ENCODE peak calls at places on chromosome 5, in seven cellular contexts. W, G, S, V, H, P and T are unnamed samples. For H4K20me1, the result is how much of the 10 kb centered on the place peaks cover.

GRCh38 chr5:138757061-138757776 is 4.0 kb downstream of the CTNNA1 start:
- DNase-seq in W (no peak), G (no peak), S (no peak), V (no peak), H (no peak), P (no peak), T (no peak)

GRCh38 chr5:1021136-1021968 is 12.8 kb downstream of the NKD2 start:
- DNase-seq in W (no peak), G (no peak), S (peak), V (no peak), H (no peak), P (peak), T (no peak)

GRCh38 chr5:113242481-113243348 is 192.1 kb downstream of the TSSK1B start:
- DNase-seq in W (no peak), G (peak), S (no peak), V (peak), H (no peak), P (no peak), T (no peak)

GRCh38 chr5:19104963-19105362 is 883.0 kb downstream of the CDH18 start:
- DNase-seq in W (no peak), G (no peak), S (no peak), V (no peak), H (no peak), P (no peak), T (no peak)

GRCh38 chr5:108917596-108917995 is 169.9 kb downstream of the FER start:
- DNase-seq in W (no peak), G (peak), S (no peak), V (no peak), H (no peak), P (peak), T (no peak)

GRCh38 chr5:107558951-107559350 is 111.8 kb downstream of the EFNA5 start:
- DNase-seq in W (no peak), G (no peak), S (peak), V (no peak), H (no peak), P (no peak), T (no peak)

GRCh38 chr5:65802080-65802479 is 80.1 kb downstream of the NLN start:
- DNase-seq in W (no peak), G (no peak), S (no peak), V (no peak), H (no peak), P (no peak), T (no peak)

GRCh38 chr5:65926893-65927292 is 518 bp downstream of the ERBIN start:
- DNase-seq in W (no peak), G (no peak), S (no peak), V (no peak), H (peak), P (peak), T (no peak)

GRCh38 chr5:96537386-96537785 is 104.3 kb upstream of the PCSK1 start:
- DNase-seq in W (no peak), G (peak), S (no peak), V (peak), H (peak), P (no peak), T (no peak)

GRCh38 chr5:133825631-133826289 is 142.7 kb downstream of the C5orf15 start:
- DNase-seq in W (no peak), G (no peak), S (peak), V (no peak), H (no peak), P (no peak), T (no peak)

GRCh38 chr5:10557747-10558295 is 6.0 kb upstream of the ANKRD33B start:
- DNase-seq in W (no peak), G (peak), S (no peak), V (no peak), H (no peak), P (peak), T (no peak)

GRCh38 chr5:127562252-127562651 is 44.8 kb downstream of the PRRC1 start:
- DNase-seq in W (no peak), G (peak), S (peak), V (peak), H (no peak), P (peak), T (no peak)

GRCh38 chr5:72498284-72498683 is 8.9 kb downstream of the ZNF366 start:
- DNase-seq in W (no peak), G (peak), S (no peak), V (peak), H (no peak), P (no peak), T (no peak)

GRCh38 chr5:82405618-82406199 is 127.6 kb upstream of the RPS23 start:
- DNase-seq in W (no peak), G (peak), S (no peak), V (peak), H (no peak), P (no peak), T (peak)

GRCh38 chr5:171309526-171310333 is 682 bp downstream of the TLX3 start:
- DNase-seq in W (peak), G (no peak), S (peak), V (no peak), H (peak), P (no peak), T (no peak)

GRCh38 chr5:83000448-83000847 is 76.7 kb downstream of the TMEM167A start:
- DNase-seq in W (no peak), G (peak), S (no peak), V (no peak), H (no peak), P (no peak), T (no peak)

GRCh38 chr5:165334186-165334585 is 1828.8 kb downstream of the MAT2B start:
- DNase-seq in W (no peak), G (peak), S (no peak), V (peak), H (no peak), P (no peak), T (no peak)

GRCh38 chr5:139058121-139058520 is 140.0 kb downstream of the SIL1 start:
- DNase-seq in W (no peak), G (peak), S (no peak), V (no peak), H (no peak), P (no peak), T (no peak)

GRCh38 chr5:53095931-53096525 is 13.5 kb downstream of the MOCS2 start:
- DNase-seq in W (peak), G (peak), S (peak), V (peak), H (peak), P (peak), T (peak)

GRCh38 chr5:141604318-141604717 is 14.5 kb downstream of the DIAPH1 start:
- DNase-seq in W (no peak), G (peak), S (no peak), V (peak), H (peak), P (peak), T (peak)

GRCh38 chr5:19547640-19548039 is 440.4 kb downstream of the CDH18 start:
- DNase-seq in W (no peak), G (peak), S (no peak), V (peak), H (no peak), P (peak), T (no peak)

GRCh38 chr5:675876-676698 is 17.1 kb downstream of the TPPP start:
- DNase-seq in W (peak), G (no peak), S (no peak), V (no peak), H (no peak), P (no peak), T (no peak)

GRCh38 chr5:179904463-179905143 is 3.1 kb downstream of the TBC1D9B start:
- DNase-seq in W (no peak), G (no peak), S (no peak), V (no peak), H (no peak), P (no peak), T (no peak)

GRCh38 chr5:945691-946541 is 53.2 kb downstream of the TRIP13 start:
- DNase-seq in W (peak), G (no peak), S (peak), V (no peak), H (no peak), P (no peak), T (no peak)

GRCh38 chr5:139752506-139753350 is 42.9 kb upstream of the PSD2 start:
- DNase-seq in W (no peak), G (peak), S (peak), V (peak), H (no peak), P (no peak), T (no peak)

GRCh38 chr5:516338-516925 is 7.8 kb downstream of the SLC9A3 start:
- DNase-seq in W (no peak), G (no peak), S (no peak), V (no peak), H (no peak), P (no peak), T (no peak)

GRCh38 chr5:139100825-139101224 is 97.3 kb downstream of the SIL1 start:
- DNase-seq in W (no peak), G (peak), S (no peak), V (peak), H (no peak), P (no peak), T (peak)

GRCh38 chr5:171592076-171592475 is 172.6 kb downstream of the FGF18 start:
- DNase-seq in W (peak), G (no peak), S (no peak), V (no peak), H (no peak), P (no peak), T (no peak)

GRCh38 chr5:139696894-139697658 is 48.9 kb downstream of the CXXC5 start:
- DNase-seq in W (no peak), G (peak), S (peak), V (peak), H (no peak), P (peak), T (peak)

GRCh38 chr5:113062869-113063508 is 86.4 kb downstream of the DCP2 start:
- DNase-seq in W (no peak), G (no peak), S (no peak), V (no peak), H (no peak), P (no peak), T (no peak)

GRCh38 chr5:153781325-153781724 is 257.4 kb downstream of the FAM114A2 start:
- DNase-seq in W (no peak), G (no peak), S (no peak), V (no peak), H (no peak), P (no peak), T (no peak)

GRCh38 chr5:168528521-168529360 is at the start of gene FBLL1:
- DNase-seq in W (peak), G (peak), S (peak), V (no peak), H (peak), P (peak), T (no peak)

GRCh38 chr5:168527756-168528295 is 1.3 kb upstream of the FBLL1 start:
- DNase-seq in W (no peak), G (no peak), S (no peak), V (no peak), H (no peak), P (no peak), T (no peak)

GRCh38 chr5:168530751-168531150 is 1.6 kb downstream of the FBLL1 start:
- DNase-seq in W (no peak), G (peak), S (no peak), V (peak), H (no peak), P (no peak), T (no peak)

GRCh38 chr5:168531191-168531590 is 2.1 kb downstream of the FBLL1 start:
- DNase-seq in W (no peak), G (no peak), S (no peak), V (no peak), H (no peak), P (no peak), T (no peak)

GRCh38 chr5:168529361-168530234 is 493 bp downstream of the FBLL1 start:
- DNase-seq in W (no peak), G (peak), S (peak), V (no peak), H (no peak), P (peak), T (no peak)
- TF ChIP-seq CTCF in W (no peak), G (no peak), S (no peak), V (no peak), H (no peak), P (no peak), T (no peak)

GRCh38 chr5:178532236-178532635 is 58.0 kb downstream of the COL23A1 start:
- DNase-seq in W (no peak), G (no peak), S (no peak), V (no peak), H (no peak), P (no peak), T (no peak)
- H3K27ac ChIP-seq in W (no peak), G (no peak), S (no peak), V (no peak), H (peak), P (no peak), T (no peak)

GRCh38 chr5:149273237-149273636 is 1.6 kb downstream of the AFAP1L1 start:
- DNase-seq in W (no peak), G (no peak), S (no peak), V (no peak), H (no peak), P (no peak), T (no peak)

GRCh38 chr5:149273950-149274349 is 2.3 kb downstream of the AFAP1L1 start:
- DNase-seq in W (no peak), G (no peak), S (no peak), V (no peak), H (no peak), P (peak), T (no peak)

GRCh38 chr5:149277821-149278220 is 6.2 kb downstream of the AFAP1L1 start:
- DNase-seq in W (no peak), G (no peak), S (no peak), V (no peak), H (no peak), P (no peak), T (no peak)

GRCh38 chr5:149271717-149272558 is at the start of gene AFAP1L1:
- DNase-seq in W (peak), G (peak), S (peak), V (peak), H (no peak), P (peak), T (peak)

GRCh38 chr5:149274964-149275363 is 3.3 kb downstream of the AFAP1L1 start:
- DNase-seq in W (no peak), G (peak), S (no peak), V (peak), H (no peak), P (no peak), T (no peak)
- H4K20me1 ChIP-seq in W (under half), G (under half), S (under half), V (under half), H (under half), P (under half), T (under half)

DNA sequence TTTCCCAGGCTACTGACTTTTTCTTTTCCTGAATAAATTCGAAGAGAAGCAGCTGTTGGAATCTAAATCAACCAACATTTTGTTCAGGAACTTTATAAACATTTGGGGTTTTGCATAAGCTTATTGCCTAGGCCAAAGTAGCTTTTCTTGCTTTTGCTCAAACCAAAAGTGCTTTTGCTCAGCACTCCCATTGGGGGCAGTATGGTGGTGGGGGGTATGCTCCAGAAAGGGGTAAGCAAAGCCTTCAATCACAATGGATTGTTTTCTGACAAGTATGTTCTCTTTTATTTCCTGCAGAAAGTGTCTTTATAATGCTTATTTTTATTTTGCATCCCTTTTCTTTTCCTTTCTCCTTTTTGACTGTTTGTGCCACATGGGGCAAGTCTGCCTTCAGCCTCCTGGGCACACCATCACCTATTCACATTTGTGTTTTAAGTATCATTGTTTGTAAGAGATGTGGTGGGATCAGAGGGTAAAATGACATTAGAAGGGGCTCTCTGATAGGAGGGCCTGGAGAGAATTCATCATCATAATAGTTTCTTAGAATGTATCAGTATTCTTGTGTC is 86.0 kb downstream of the PRDM6 start:
- DNase-seq in W (no peak), G (no peak), S (no peak), V (no peak), H (no peak), P (no peak), T (no peak)
- TF ChIP-seq CTCF in W (peak), G (peak), S (no peak), V (no peak), H (no peak), P (no peak), T (no peak)

GRCh38 chr5:170289749-170290148 is 7.8 kb downstream of the LCP2 start:
- DNase-seq in W (no peak), G (no peak), S (no peak), V (no peak), H (no peak), P (no peak), T (no peak)
- H3K27ac ChIP-seq in W (no peak), G (no peak), S (no peak), V (no peak), H (peak), P (no peak), T (no peak)

GRCh38 chr5:57190593-57190992 is 16.7 kb downstream of the GPBP1 start:
- DNase-seq in W (peak), G (no peak), S (no peak), V (no peak), H (no peak), P (no peak), T (no peak)
- H4K20me1 ChIP-seq in W (under half), G (under half), S (half or more), V (under half), H (half or more), P (half or more), T (half or more)